ENCODE peak calls at places on chromosomes 4 and X, in four cellular contexts. O is activated T-helper 1 cell treated with Interleukin-2 at 50 U/mL for 16 hours; C is activated CD8-positive, alpha-beta memory T cell treated with anti-CD3 and anti-CD28 coated beads for 1 hour; P is progenitor cell of endocrine pancreas. D is an unnamed sample.

GRCh38 chr4:175450446-175450845 is 361.6 kb downstream of the GPM6A start:
- DNase-seq in C (no peak), O (no peak), P (no peak), D (no peak)

GRCh38 chrX:53287493-53288138 is 6.2 kb upstream of the IQSEC2 start:
- DNase-seq in C (no peak), P (no peak), O (peak; percentile 26), D (peak; percentile 64)

GRCh38 chr4:83083925-83084475 is 30.5 kb downstream of the PLAC8 start:
- DNase-seq in C (no peak), P (no peak), O (no peak), D (no peak)

GRCh38 chrX:22389544-22390243 is 117.0 kb downstream of the CBLL2 start:
- DNase-seq in P (no peak), O (no peak), C (no peak), D (no peak)

GRCh38 chr4:79141530-79141929 is 184.3 kb downstream of the NAA11 start:
- DNase-seq in P (peak; percentile 54), O (no peak), C (no peak), D (peak; percentile 12)

GRCh38 chr4:16573744-16574143 is 324.7 kb downstream of the LDB2 start:
- DNase-seq in O (no peak), C (no peak), P (no peak), D (no peak)

GRCh38 chr4:18593297-18594002 is 571.9 kb upstream of the LCORL start:
- DNase-seq in C (no peak), O (peak; percentile 1), P (peak; percentile 39), D (peak; percentile 63)

GRCh38 chrX:39653656-39654055 is 444.1 kb downstream of the BCOR start:
- DNase-seq in P (no peak), C (no peak), O (no peak), D (no peak)

GRCh38 chrX:140733766-140734342 is 24.3 kb downstream of the LINC00632 start:
- DNase-seq in O (no peak), C (no peak), P (no peak), D (no peak)

GRCh38 chr4:182894681-182895275 is 22.4 kb downstream of the DCTD start:
- DNase-seq in C (no peak), O (no peak), P (no peak), D (no peak)

GRCh38 chr4:120709986-120710385 is 212.5 kb downstream of the PRDM5 start:
- DNase-seq in C (no peak), O (no peak), P (no peak), D (no peak)

GRCh38 chr4:147479376-147479775 is 1.5 kb upstream of the EDNRA start:
- DNase-seq in C (no peak), O (no peak), P (no peak), D (no peak)

GRCh38 chr4:71235321-71236206 is 103.3 kb upstream of the SLC4A4 start:
- DNase-seq in P (no peak), O (no peak), C (no peak), D (no peak)

GRCh38 chrX:107747596-107748161 is 27.9 kb downstream of the TSC22D3 start:
- DNase-seq in O (no peak), C (no peak), P (no peak), D (no peak)

GRCh38 chrX:74383611-74384010 is 37.7 kb upstream of the SLC16A2 start:
- DNase-seq in P (no peak), C (no peak), O (no peak), D (peak; percentile 25)

GRCh38 chr4:157576671-157577070 is 356.1 kb downstream of the GRIA2 start:
- DNase-seq in P (no peak), O (no peak), C (no peak), D (no peak)

D was measured in mucosa of gallbladder.